ENCODE peak calls at places on chromosomes 16 and 17, in ten cellular contexts. J is T1000; D is stimulated activated CD4-positive, alpha-beta T cell treated with anti-CD3 and anti-CD28 coated beads, Interleukin-15, amount 100 ng/mL, for 24 hours; V is epithelial cell of proximal tubule; Z is activated T-cell treated with anti-CD3 and anti-CD28 coated beads for 1 hour; A is retinal pigment epithelial cell; G is C1 segment of cervical spinal cord; F is GM06990; S is BE2C; M is ascending aorta. H is an unnamed sample.

GRCh38 chr17:32206816-32207215 is 58.8 kb upstream of the RHBDL3 start:
- DNase-seq in V (no peak), M (no peak), G (no peak), F (no peak), D (no peak), J (no peak), Z (no peak), A (no peak), S (no peak), H (no peak)

GRCh38 chr17:64225410-64225809 is 37.6 kb downstream of the TEX2 start:
- DNase-seq in F (no peak), G (no peak), A (no peak), V (no peak), D (no peak), M (no peak), Z (no peak), S (no peak), J (no peak), H (no peak)

GRCh38 chr17:34719569-34719968 is 140.2 kb downstream of the TMEM132E start:
- DNase-seq in A (no peak), D (no peak), Z (no peak), V (no peak), S (no peak), G (no peak), J (no peak), F (no peak), M (no peak), H (no peak)

GRCh38 chr17:76130473-76130872 is 10.6 kb downstream of the FOXJ1 start:
- DNase-seq in S (no peak), V (no peak), F (no peak), J (no peak), Z (no peak), G (no peak), A (no peak), D (no peak), M (no peak), H (no peak)

GRCh38 chr16:29989111-29989858 is 6.1 kb downstream of the HIRIP3 start:
- DNase-seq in J (no peak), V (no peak), M (no peak), A (no peak), S (no peak), F (no peak), Z (no peak), D (no peak), G (no peak), H (no peak)

GRCh38 chr16:13997933-13998332 is 73.2 kb upstream of the MRTFB start:
- DNase-seq in V (peak; percentile 83), F (peak; percentile 39), J (no peak), M (no peak), Z (no peak), S (no peak), G (no peak), D (no peak), A (no peak), H (no peak)

GRCh38 chr17:21330436-21331160 is 45.6 kb upstream of the KCNJ12 start:
- DNase-seq in Z (no peak), D (no peak), M (no peak), A (no peak), J (no peak), F (no peak), V (no peak), G (no peak), S (no peak), H (no peak)

GRCh38 chr16:23950898-23951297 is 115.1 kb downstream of the PRKCB start:
- DNase-seq in V (no peak), G (no peak), F (no peak), M (no peak), A (no peak), Z (no peak), D (peak; percentile 46), S (no peak), J (no peak), H (no peak)

GRCh38 chr17:78896834-78897638 is 6.0 kb downstream of the CEP295NL start:
- DNase-seq in M (no peak), F (no peak), A (no peak), V (no peak), D (no peak), J (no peak), Z (no peak), G (no peak), S (no peak), H (no peak)

GRCh38 chr17:58228679-58229078 is 9.6 kb upstream of the MKS1 start:
- DNase-seq in M (no peak), J (no peak), Z (no peak), F (no peak), S (no peak), V (no peak), D (no peak), G (no peak), A (no peak), H (no peak)

GRCh38 chr17:74528491-74529199 is 2.6 kb downstream of the CD300LB start:
- DNase-seq in V (no peak), J (no peak), A (no peak), S (no peak), D (no peak), M (no peak), Z (no peak), G (no peak), F (peak; percentile 46), H (no peak)

GRCh38 chr17:38563362-38564253 is 42.1 kb downstream of the SRCIN1 start:
- DNase-seq in J (no peak), Z (no peak), V (no peak), M (no peak), F (no peak), G (no peak), S (peak; percentile 63), A (no peak), D (no peak), H (no peak)

H was measured in left ventricle myocardium inferior.